ENCODE peak calls at places on chromosomes 1 and 21, in ten cellular contexts. Y, V, O, M, N, W, J, I, H and D are unnamed samples.

GRCh38 chr1:39214998-39215873 is 10.7 kb downstream of the MACF1 start:
- DNase-seq in W (peak), O (peak), V (no peak), N (no peak), M (no peak), J (no peak), H (no peak), I (peak), Y (no peak), D (no peak)

GRCh38 chr1:210883821-210884220 is 250.1 kb downstream of the KCNH1 start:
- DNase-seq in N (peak), H (no peak), I (no peak), O (peak), M (no peak), J (no peak), W (no peak), Y (no peak), V (no peak), D (no peak)

GRCh38 chr1:210062033-210062432 is 124.0 kb downstream of the SYT14 start:
- DNase-seq in O (no peak), J (no peak), W (no peak), Y (no peak), I (no peak), N (no peak), H (no peak), M (no peak), V (no peak), D (no peak)

GRCh38 chr1:95117207-95118018 is at the start of gene TLCD4:
- DNase-seq in H (peak), I (peak), M (peak), W (no peak), Y (peak), N (peak), J (peak), O (peak), V (no peak), D (peak)

GRCh38 chr1:54645806-54646676 is 4.5 kb downstream of the MROH7 start:
- DNase-seq in M (no peak), O (no peak), W (no peak), I (no peak), H (no peak), J (no peak), Y (no peak), N (peak), V (no peak), D (no peak)

GRCh38 chr21:22421416-22422190 is 1423.4 kb downstream of the NCAM2 start:
- DNase-seq in M (no peak), H (no peak), V (no peak), Y (no peak), J (no peak), N (no peak), W (no peak), O (no peak), I (no peak), D (no peak)

GRCh38 chr1:175731581-175731980 is 11.8 kb downstream of the TNR start:
- DNase-seq in J (no peak), N (no peak), M (no peak), V (no peak), W (no peak), H (no peak), I (no peak), Y (no peak), O (no peak), D (no peak)

GRCh38 chr1:24327886-24328285 is 8.7 kb downstream of the GRHL3 start:
- DNase-seq in J (no peak), O (no peak), Y (no peak), W (no peak), M (no peak), V (no peak), I (no peak), N (peak), H (no peak), D (no peak)

GRCh38 chr1:51569284-51570062 is 47.4 kb upstream of the OSBPL9 start:
- DNase-seq in Y (no peak), M (no peak), H (peak), V (peak), W (peak), N (peak), O (peak), I (no peak), J (peak), D (no peak)

GRCh38 chr1:8152731-8153702 is 126.9 kb upstream of the ERRFI1 start:
- DNase-seq in I (peak), Y (no peak), M (peak), H (no peak), N (no peak), W (no peak), O (no peak), J (peak), V (no peak), D (no peak)

GRCh38 chr1:8155528-8156186 is 129.5 kb upstream of the ERRFI1 start:
- DNase-seq in V (no peak), H (no peak), N (peak), I (peak), J (no peak), O (peak), W (no peak), Y (no peak), M (no peak), D (no peak)

GRCh38 chr1:8154621-8155052 is 128.5 kb upstream of the ERRFI1 start:
- DNase-seq in M (no peak), O (peak), J (no peak), I (no peak), N (peak), V (no peak), Y (no peak), H (peak), W (no peak), D (no peak)

GRCh38 chr1:8151647-8152046 is 125.5 kb upstream of the ERRFI1 start:
- DNase-seq in W (no peak), M (no peak), Y (no peak), H (no peak), N (no peak), I (no peak), J (no peak), V (no peak), O (no peak), D (no peak)

DNA sequence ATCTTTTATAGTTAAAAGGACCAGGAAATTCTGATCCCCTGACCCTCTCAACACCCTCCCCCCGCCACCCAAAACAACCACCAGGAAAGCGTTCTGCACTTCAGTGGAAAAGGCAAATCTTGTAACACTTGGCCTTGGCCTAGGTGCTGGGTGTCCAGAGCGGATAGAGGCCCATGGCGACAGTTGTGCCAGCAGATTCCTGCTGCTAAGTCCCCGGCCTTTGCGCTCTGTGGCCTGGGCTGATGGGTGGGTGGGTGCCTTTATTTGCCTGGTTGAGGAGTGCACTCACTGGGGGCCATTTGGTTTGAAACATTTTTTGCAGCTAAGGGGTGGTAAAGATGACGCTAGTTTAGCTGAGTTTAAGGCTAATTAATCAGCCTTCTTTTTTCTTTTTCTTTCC is 127.9 kb upstream of the ERRFI1 start:
- DNase-seq in O (no peak), V (no peak), H (no peak), M (no peak), J (no peak), N (no peak), Y (no peak), W (no peak), I (no peak), D (no peak)
- H3K27ac ChIP-seq in O (peak), V (no peak), H (peak), M (no peak), J (peak), N (no peak), Y (no peak), W (no peak), I (no peak), D (no peak)

DNA sequence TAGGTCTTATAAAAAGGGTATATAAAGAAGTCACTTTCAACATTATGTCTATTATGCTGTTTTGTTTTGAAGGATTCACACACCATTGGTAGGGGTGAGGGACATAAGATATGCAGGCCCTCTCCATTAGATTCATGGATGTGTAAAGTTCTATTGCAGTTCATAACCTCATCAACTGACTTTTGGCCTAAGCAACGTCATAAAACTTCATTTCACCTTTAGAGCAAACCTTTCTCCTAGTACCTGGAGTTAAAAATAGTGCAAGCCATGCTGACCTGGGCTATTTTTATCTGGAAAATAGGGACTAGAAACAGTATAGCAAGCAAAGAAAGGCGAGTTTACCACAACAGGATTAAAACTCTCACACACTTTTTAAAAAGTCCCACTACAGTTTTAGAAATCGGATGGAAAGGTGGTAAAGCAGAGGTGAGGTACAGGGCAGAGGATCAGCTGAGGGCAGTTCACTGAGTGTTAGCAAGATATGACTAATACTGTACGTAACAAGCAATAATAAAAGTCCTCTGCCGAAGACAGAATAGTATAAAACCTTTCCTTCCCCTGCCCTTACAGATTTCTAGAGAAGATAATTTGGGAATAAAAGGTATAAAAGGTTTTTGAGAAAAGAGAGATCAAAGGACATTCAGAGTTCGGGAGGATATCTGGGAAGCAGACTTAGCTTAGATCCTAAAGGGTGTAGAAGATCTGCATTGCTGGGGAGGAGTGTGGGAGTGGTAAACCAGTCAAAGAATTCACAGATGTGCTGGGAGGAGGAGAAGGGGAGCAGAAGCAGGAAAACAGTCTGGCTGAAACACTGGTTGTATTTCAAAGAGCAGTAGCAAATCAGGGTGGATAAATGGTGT is 14.3 kb downstream of the EGLN1 start:
- DNase-seq in J (no peak), Y (no peak), V (no peak), M (no peak), N (peak), O (peak), I (no peak), W (no peak), H (no peak), D (no peak)
- H3K27ac ChIP-seq in J (no peak), Y (peak), V (peak), M (no peak), N (no peak), O (no peak), I (no peak), W (no peak), H (peak), D (no peak)

GRCh38 chr1:25922633-25923567 is 16.7 kb upstream of the STMN1 start:
- DNase-seq in M (peak), V (peak), N (no peak), H (no peak), J (peak), W (no peak), O (no peak), I (peak), Y (peak), D (peak)
- H3K27ac ChIP-seq in M (no peak), V (peak), N (no peak), H (no peak), J (no peak), W (no peak), O (peak), I (peak), Y (peak), D (peak)

GRCh38 chr1:234730542-234731370 is 120.8 kb upstream of the IRF2BP2 start:
- DNase-seq in O (no peak), M (no peak), Y (no peak), V (no peak), N (no peak), I (no peak), H (no peak), J (no peak), W (peak), D (no peak)
- H3K27ac ChIP-seq in O (no peak), M (no peak), Y (no peak), V (peak), N (no peak), I (no peak), H (no peak), J (peak), W (peak), D (no peak)

GRCh38 chr1:167645161-167645560 is 15.1 kb downstream of the RCSD1 start:
- DNase-seq in Y (no peak), O (no peak), W (no peak), M (no peak), I (no peak), V (no peak), N (no peak), H (no peak), J (no peak), D (no peak)

GRCh38 chr1:167648252-167648849 is 18.3 kb downstream of the RCSD1 start:
- DNase-seq in W (no peak), V (no peak), M (no peak), Y (no peak), H (no peak), N (no peak), O (no peak), J (no peak), I (no peak), D (no peak)

GRCh38 chr1:167644551-167644950 is 14.5 kb downstream of the RCSD1 start:
- DNase-seq in M (no peak), W (no peak), N (no peak), H (no peak), J (no peak), V (no peak), O (no peak), Y (no peak), I (no peak), D (no peak)

GRCh38 chr1:167643471-167643870 is 13.4 kb downstream of the RCSD1 start:
- DNase-seq in W (no peak), J (no peak), Y (no peak), M (no peak), V (no peak), O (no peak), I (no peak), N (no peak), H (no peak), D (no peak)

GRCh38 chr1:167645625-167646410 is 15.8 kb downstream of the RCSD1 start:
- DNase-seq in M (no peak), W (no peak), Y (no peak), O (no peak), H (no peak), I (no peak), J (no peak), N (no peak), V (no peak), D (no peak)
- H3K27ac ChIP-seq in M (no peak), W (no peak), Y (no peak), O (no peak), H (no peak), I (no peak), J (peak), N (no peak), V (no peak), D (no peak)

GRCh38 chr1:184624051-184624450 is 130.6 kb downstream of the EDEM3 start:
- DNase-seq in Y (no peak), V (no peak), I (no peak), W (no peak), M (no peak), J (no peak), H (no peak), O (peak), N (no peak), D (no peak)
- H3K27ac ChIP-seq in Y (no peak), V (no peak), I (no peak), W (no peak), M (no peak), J (no peak), H (no peak), O (no peak), N (no peak), D (no peak)

DNA sequence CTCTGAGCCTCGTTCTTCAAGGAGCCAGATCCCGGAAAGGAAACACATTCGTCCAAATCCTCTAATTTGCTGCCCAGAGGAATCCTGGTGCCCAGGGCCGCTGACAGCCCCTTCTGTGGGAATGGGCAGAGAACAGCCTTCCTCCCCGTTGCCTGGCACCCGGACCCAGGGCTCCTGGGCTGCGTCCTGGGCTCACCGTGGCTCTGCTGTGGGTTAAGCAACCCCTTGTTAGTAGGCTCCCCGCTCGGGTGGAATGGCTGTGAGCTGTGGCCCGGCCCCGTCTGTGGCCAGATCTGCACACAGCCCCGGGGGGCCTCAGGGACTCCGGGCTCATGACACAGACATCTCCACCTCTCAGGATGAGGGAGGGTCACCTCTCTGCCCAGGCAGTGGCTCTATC is 122.9 kb upstream of the ARHGEF16 start:
- DNase-seq in I (no peak), H (no peak), V (no peak), M (no peak), Y (no peak), N (no peak), W (no peak), J (no peak), O (no peak), D (peak)
- H3K27ac ChIP-seq in I (no peak), H (no peak), V (no peak), M (no peak), Y (no peak), N (no peak), W (no peak), J (no peak), O (no peak), D (peak)

GRCh38 chr1:110004583-110004982 is 20.0 kb downstream of the AHCYL1 start:
- DNase-seq in Y (no peak), M (no peak), H (no peak), J (no peak), O (no peak), W (no peak), I (no peak), V (no peak), N (no peak), D (no peak)

GRCh38 chr1:110006516-110006915 is 22.0 kb downstream of the AHCYL1 start:
- DNase-seq in M (no peak), O (no peak), W (no peak), I (no peak), V (no peak), Y (no peak), H (no peak), J (no peak), N (no peak), D (no peak)

GRCh38 chr1:110007458-110007857 is 22.9 kb downstream of the AHCYL1 start:
- DNase-seq in N (no peak), V (no peak), I (no peak), M (no peak), Y (no peak), H (no peak), J (no peak), W (no peak), O (no peak), D (no peak)

GRCh38 chr1:110007045-110007444 is 22.5 kb downstream of the AHCYL1 start:
- DNase-seq in N (no peak), M (no peak), V (no peak), I (no peak), H (no peak), O (no peak), J (no peak), Y (no peak), W (no peak), D (peak)

DNA sequence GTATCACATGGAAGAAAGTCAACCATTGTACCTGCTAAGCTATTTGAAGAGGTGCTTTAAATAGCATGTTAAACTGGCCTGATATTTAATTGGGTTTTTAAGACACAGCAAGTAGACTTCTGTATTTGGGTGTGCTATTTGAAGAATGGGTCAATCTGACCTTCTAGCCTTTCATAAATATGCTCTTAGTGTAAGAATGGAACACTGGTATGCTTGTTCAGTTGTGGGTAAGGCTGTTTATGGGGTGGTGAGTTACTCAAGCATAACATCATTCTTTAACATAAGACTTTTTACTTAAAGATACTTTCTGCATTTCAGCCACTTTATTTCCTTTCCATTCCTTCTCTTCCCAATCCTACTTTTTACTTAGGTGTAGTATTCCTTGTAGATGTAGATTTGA is 21.4 kb downstream of the AHCYL1 start:
- DNase-seq in H (no peak), I (no peak), N (peak), M (no peak), O (no peak), J (no peak), V (no peak), W (no peak), Y (no peak), D (no peak)
- H3K27ac ChIP-seq in H (no peak), I (no peak), N (no peak), M (no peak), O (no peak), J (no peak), V (no peak), W (no peak), Y (peak), D (peak)